ENCODE peak calls at places on chromosomes 7 and 10, in four cellular contexts. I is ovary, R is suprapubic skin, N is A549. U is an unnamed sample.

GRCh38 chr10:63553031-63553430 is 31.8 kb downstream of the REEP3 start:
- DNase-seq in I (no peak), R (no peak), N (no peak), U (no peak)

GRCh38 chr10:84291389-84291788 is 37.0 kb upstream of the CCSER2 start:
- DNase-seq in I (no peak), R (no peak), N (no peak), U (no peak)

GRCh38 chr10:69684020-69684980 is 54.3 kb downstream of the FAM241B start:
- DNase-seq in I (peak), R (peak), N (no peak), U (peak)

GRCh38 chr10:84270708-84271107 is 25.9 kb downstream of the RGR start:
- DNase-seq in I (no peak), R (no peak), N (no peak), U (no peak)

GRCh38 chr10:26863677-26864076 is 2.9 kb upstream of the ABI1 start:
- DNase-seq in I (no peak), R (no peak), N (no peak), U (no peak)

GRCh38 chr7:135204271-135204872 is 7.0 kb downstream of the WDR91 start:
- DNase-seq in I (peak), R (no peak), N (no peak), U (no peak)

GRCh38 chr7:24574365-24574764 is 1.1 kb downstream of the PALS2 start:
- DNase-seq in I (no peak), R (no peak), N (no peak), U (no peak)

GRCh38 chr7:45578022-45578421 is 3.9 kb downstream of the ADCY1 start:
- DNase-seq in I (no peak), R (no peak), N (no peak), U (peak)

GRCh38 chr10:80519936-80520650 is 17.6 kb upstream of the SH2D4B start:
- DNase-seq in I (no peak), R (no peak), N (no peak), U (peak)

GRCh38 chr10:121127151-121127906 is 276.2 kb downstream of the WDR11 start:
- DNase-seq in I (no peak), R (no peak), N (no peak), U (no peak)

GRCh38 chr10:18340496-18341051 is 200.3 kb downstream of the CACNB2 start:
- DNase-seq in I (no peak), R (no peak), N (no peak), U (no peak)

GRCh38 chr10:116385994-116386809 is 41.4 kb upstream of the PNLIPRP3 start:
- DNase-seq in I (no peak), R (no peak), N (no peak), U (no peak)

GRCh38 chr7:155685070-155685790 is 40.8 kb downstream of the RBM33 start:
- DNase-seq in I (no peak), R (no peak), N (no peak), U (no peak)

GRCh38 chr10:86601956-86602592 is 52.3 kb upstream of the OPN4 start:
- DNase-seq in I (no peak), R (no peak), N (no peak), U (no peak)

GRCh38 chr7:129664029-129665012 is 52.8 kb downstream of the NRF1 start:
- DNase-seq in I (no peak), R (no peak), N (peak), U (no peak)

GRCh38 chr10:68900427-68901105 is 549 bp upstream of the DDX50 start:
- DNase-seq in I (peak), R (peak), N (peak), U (no peak)

GRCh38 chr7:78167825-78168224 is 369.3 kb downstream of the PHTF2 start:
- DNase-seq in I (no peak), R (no peak), N (no peak), U (no peak)

GRCh38 chr7:78165454-78165853 is 366.9 kb downstream of the PHTF2 start:
- DNase-seq in I (no peak), R (no peak), N (no peak), U (no peak)

GRCh38 chr7:78169992-78170391 is 371.4 kb downstream of the PHTF2 start:
- DNase-seq in I (no peak), R (no peak), N (no peak), U (no peak)

GRCh38 chr7:78171398-78171797 is 372.8 kb downstream of the PHTF2 start:
- DNase-seq in I (no peak), R (no peak), N (no peak), U (no peak)

DNA sequence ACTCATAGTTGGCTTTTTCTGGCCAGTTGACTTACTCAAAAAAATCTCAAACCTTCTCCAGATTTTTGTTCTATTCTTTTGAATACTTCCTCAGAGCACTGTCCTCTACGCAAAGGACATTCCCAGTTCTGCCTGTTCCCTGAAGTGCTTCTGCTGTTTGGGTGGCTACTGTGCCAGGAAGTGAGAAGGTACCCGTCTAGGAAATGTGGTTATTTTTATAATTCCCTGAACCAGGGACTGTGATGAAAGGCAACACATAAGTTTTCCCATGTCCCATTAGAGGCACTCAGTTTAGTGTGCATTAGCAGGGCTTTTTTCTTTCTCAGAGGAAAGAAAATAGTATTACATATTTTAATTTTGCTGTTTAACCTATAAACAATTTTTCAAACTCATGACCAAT is 370.3 kb downstream of the PHTF2 start:
- DNase-seq in I (no peak), R (no peak), N (no peak), U (no peak)
- TF ChIP-seq EP300 in I (no peak), R (no peak), N (no peak), U (no peak)

DNA sequence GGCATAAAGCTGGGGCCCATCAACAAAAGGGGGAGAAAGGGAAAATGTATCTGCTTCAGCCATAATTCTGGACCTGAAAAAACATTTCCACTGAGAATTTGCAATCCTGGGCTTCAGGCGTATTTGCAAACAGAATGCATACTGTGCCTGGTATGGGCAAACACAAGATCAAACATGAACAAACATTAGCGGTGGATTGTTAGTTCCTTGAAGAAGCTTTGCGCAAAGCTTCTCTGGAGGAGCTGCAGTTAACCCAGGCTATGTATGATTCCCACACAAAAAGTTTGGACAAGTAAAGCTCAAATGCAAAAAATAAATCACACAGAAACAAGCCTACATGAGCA is 20.4 kb upstream of the HILPDA start:
- DNase-seq in I (no peak), R (no peak), N (peak), U (no peak)
- TF ChIP-seq EP300 in I (no peak), R (no peak), N (peak), U (no peak)

DNA sequence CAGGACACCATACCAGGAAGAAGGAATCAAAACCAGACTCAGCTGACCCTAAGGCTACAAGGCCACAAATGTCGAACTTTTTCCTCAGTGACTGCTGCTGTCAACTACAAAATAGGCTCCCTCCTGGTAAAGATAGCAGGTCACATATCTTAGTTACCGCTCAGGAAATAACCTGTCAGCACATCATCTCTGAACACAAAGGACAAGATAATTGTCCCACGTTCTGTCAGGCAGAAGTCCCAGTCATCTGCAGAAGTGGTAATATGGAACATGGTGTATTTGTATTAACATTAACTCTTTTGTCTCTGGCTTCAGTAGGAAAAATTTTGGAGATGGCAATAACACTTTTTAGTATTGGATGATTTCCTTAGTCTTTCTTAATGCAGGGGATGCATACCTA is 630.2 kb upstream of the LRRTM3 start:
- DNase-seq in I (no peak), R (no peak), N (no peak), U (no peak)
- TF ChIP-seq EP300 in I (no peak), R (no peak), N (no peak), U (no peak)

GRCh38 chr7:116673504-116673865 is 1.5 kb downstream of the MET start:
- DNase-seq in I (no peak), R (no peak), N (no peak), U (no peak)
- TF ChIP-seq EP300 in I (no peak), R (no peak), N (no peak), U (no peak)

GRCh38 chr10:3484306-3485187 is 300.5 kb downstream of the KLF6 start:
- DNase-seq in I (no peak), R (no peak), N (no peak), U (no peak)

GRCh38 chr10:3481496-3481895 is 303.5 kb downstream of the KLF6 start:
- DNase-seq in I (no peak), R (no peak), N (no peak), U (no peak)

GRCh38 chr10:3481000-3481335 is 304.0 kb downstream of the KLF6 start:
- DNase-seq in I (no peak), R (no peak), N (no peak), U (no peak)

GRCh38 chr10:3480281-3480999 is 304.6 kb downstream of the KLF6 start:
- DNase-seq in I (no peak), R (no peak), N (no peak), U (no peak)

GRCh38 chr10:3482200-3482993 is 302.6 kb downstream of the KLF6 start:
- DNase-seq in I (peak), R (no peak), N (no peak), U (peak)
- TF ChIP-seq EP300 in I (no peak), R (peak), N (no peak), U (peak)

U was measured in sigmoid colon.